ENCODE peak calls at places on chromosomes 1 and 21, in nine cellular contexts. One of them, this sample, is unnamed.

GRCh38 chr1:32765561-32766327 is 51.4 kb downstream of the YARS1 start:
- DNase-seq in GM23248: no peak
- DNase-seq in NCI-H1694 treated with DMSO at 0.1 percent for 48 hours: peak
- DNase-seq in endodermal cell: peak
- DNase-seq in activated T-helper 9 cell treated with anti-CD3 and anti-CD28 coated beads, Interleukin-2, amount 50 U/mL, for 16 hours: no peak
- DNase-seq in body of pancreas: no peak
- DNase-seq in NCI-H2081: no peak
- DNase-seq in thoracic aorta: no peak
- DNase-seq in SIG-M5: no peak
- DNase-seq in this sample: no peak

GRCh38 chr21:45950740-45951515 is 30.6 kb upstream of the COL6A1 start:
- DNase-seq in SIG-M5: no peak
- DNase-seq in NCI-H2081: peak
- DNase-seq in NCI-H1694 treated with DMSO at 0.1 percent for 48 hours: no peak
- DNase-seq in GM23248: peak
- DNase-seq in activated T-helper 9 cell treated with anti-CD3 and anti-CD28 coated beads, Interleukin-2, amount 50 U/mL, for 16 hours: no peak
- DNase-seq in endodermal cell: no peak
- DNase-seq in body of pancreas: peak
- DNase-seq in thoracic aorta: no peak
- DNase-seq in this sample: peak

GRCh38 chr1:43764581-43764980 is 57.2 kb downstream of the ST3GAL3 start:
- DNase-seq in NCI-H2081: no peak
- DNase-seq in NCI-H1694 treated with DMSO at 0.1 percent for 48 hours: no peak
- DNase-seq in activated T-helper 9 cell treated with anti-CD3 and anti-CD28 coated beads, Interleukin-2, amount 50 U/mL, for 16 hours: no peak
- DNase-seq in SIG-M5: no peak
- DNase-seq in endodermal cell: peak
- DNase-seq in body of pancreas: no peak
- DNase-seq in thoracic aorta: no peak
- DNase-seq in GM23248: no peak
- DNase-seq in this sample: no peak

GRCh38 chr1:24140741-24141181 is 2.2 kb downstream of the IL22RA1 start:
- DNase-seq in NCI-H1694 treated with DMSO at 0.1 percent for 48 hours: no peak
- DNase-seq in NCI-H2081: no peak
- DNase-seq in SIG-M5: no peak
- DNase-seq in body of pancreas: peak
- DNase-seq in GM23248: no peak
- DNase-seq in endodermal cell: no peak
- DNase-seq in activated T-helper 9 cell treated with anti-CD3 and anti-CD28 coated beads, Interleukin-2, amount 50 U/mL, for 16 hours: no peak
- DNase-seq in thoracic aorta: no peak
- DNase-seq in this sample: no peak

GRCh38 chr1:211531194-211532085 is 39.5 kb upstream of the RD3 start:
- DNase-seq in activated T-helper 9 cell treated with anti-CD3 and anti-CD28 coated beads, Interleukin-2, amount 50 U/mL, for 16 hours: no peak
- DNase-seq in SIG-M5: no peak
- DNase-seq in endodermal cell: no peak
- DNase-seq in GM23248: no peak
- DNase-seq in NCI-H1694 treated with DMSO at 0.1 percent for 48 hours: no peak
- DNase-seq in thoracic aorta: no peak
- DNase-seq in body of pancreas: no peak
- DNase-seq in NCI-H2081: no peak
- DNase-seq in this sample: no peak

GRCh38 chr1:229238674-229239415 is 32.1 kb upstream of the RAB4A start:
- DNase-seq in endodermal cell: no peak
- DNase-seq in GM23248: peak
- DNase-seq in activated T-helper 9 cell treated with anti-CD3 and anti-CD28 coated beads, Interleukin-2, amount 50 U/mL, for 16 hours: no peak
- DNase-seq in NCI-H1694 treated with DMSO at 0.1 percent for 48 hours: no peak
- DNase-seq in SIG-M5: no peak
- DNase-seq in NCI-H2081: no peak
- DNase-seq in body of pancreas: peak
- DNase-seq in thoracic aorta: no peak
- DNase-seq in this sample: peak

GRCh38 chr1:237938553-237938952 is 47.8 kb upstream of the ZP4 start:
- DNase-seq in NCI-H2081: no peak
- DNase-seq in endodermal cell: peak
- DNase-seq in thoracic aorta: no peak
- DNase-seq in GM23248: no peak
- DNase-seq in NCI-H1694 treated with DMSO at 0.1 percent for 48 hours: no peak
- DNase-seq in activated T-helper 9 cell treated with anti-CD3 and anti-CD28 coated beads, Interleukin-2, amount 50 U/mL, for 16 hours: no peak
- DNase-seq in SIG-M5: no peak
- DNase-seq in body of pancreas: no peak
- DNase-seq in this sample: no peak

GRCh38 chr1:217539510-217539909 is 91.4 kb downstream of the GPATCH2 start:
- DNase-seq in NCI-H2081: peak
- DNase-seq in GM23248: no peak
- DNase-seq in SIG-M5: no peak
- DNase-seq in NCI-H1694 treated with DMSO at 0.1 percent for 48 hours: no peak
- DNase-seq in activated T-helper 9 cell treated with anti-CD3 and anti-CD28 coated beads, Interleukin-2, amount 50 U/mL, for 16 hours: no peak
- DNase-seq in body of pancreas: no peak
- DNase-seq in thoracic aorta: no peak
- DNase-seq in endodermal cell: no peak
- DNase-seq in this sample: no peak

GRCh38 chr1:86499987-86500593 is 31.4 kb downstream of the CLCA1 start:
- DNase-seq in thoracic aorta: no peak
- DNase-seq in NCI-H1694 treated with DMSO at 0.1 percent for 48 hours: peak
- DNase-seq in endodermal cell: no peak
- DNase-seq in SIG-M5: no peak
- DNase-seq in body of pancreas: no peak
- DNase-seq in activated T-helper 9 cell treated with anti-CD3 and anti-CD28 coated beads, Interleukin-2, amount 50 U/mL, for 16 hours: no peak
- DNase-seq in NCI-H2081: peak
- DNase-seq in GM23248: peak
- DNase-seq in this sample: peak

GRCh38 chr1:184641894-184642293 is 112.8 kb downstream of the EDEM3 start:
- DNase-seq in SIG-M5: no peak
- DNase-seq in endodermal cell: no peak
- DNase-seq in thoracic aorta: no peak
- DNase-seq in GM23248: no peak
- DNase-seq in activated T-helper 9 cell treated with anti-CD3 and anti-CD28 coated beads, Interleukin-2, amount 50 U/mL, for 16 hours: no peak
- DNase-seq in NCI-H1694 treated with DMSO at 0.1 percent for 48 hours: no peak
- DNase-seq in NCI-H2081: no peak
- DNase-seq in body of pancreas: no peak
- DNase-seq in this sample: no peak

GRCh38 chr1:207084701-207085180 is 3.9 kb upstream of the C4BPB start:
- DNase-seq in SIG-M5: no peak
- DNase-seq in endodermal cell: peak
- DNase-seq in NCI-H2081: peak
- DNase-seq in activated T-helper 9 cell treated with anti-CD3 and anti-CD28 coated beads, Interleukin-2, amount 50 U/mL, for 16 hours: peak
- DNase-seq in thoracic aorta: no peak
- DNase-seq in GM23248: peak
- DNase-seq in body of pancreas: peak
- DNase-seq in NCI-H1694 treated with DMSO at 0.1 percent for 48 hours: no peak
- DNase-seq in this sample: peak

GRCh38 chr1:208189716-208190115 is 54.5 kb downstream of the PLXNA2 start:
- DNase-seq in body of pancreas: no peak
- DNase-seq in SIG-M5: no peak
- DNase-seq in NCI-H2081: no peak
- DNase-seq in activated T-helper 9 cell treated with anti-CD3 and anti-CD28 coated beads, Interleukin-2, amount 50 U/mL, for 16 hours: no peak
- DNase-seq in endodermal cell: no peak
- DNase-seq in NCI-H1694 treated with DMSO at 0.1 percent for 48 hours: no peak
- DNase-seq in GM23248: peak
- DNase-seq in thoracic aorta: no peak
- DNase-seq in this sample: no peak

This sample was measured in iris pigment epithelial cell.